ENCODE peak calls at places on chromosomes 2 and 18, in eight cellular contexts. One of them, this sample, is unnamed.

GRCh38 chr18:6948238-6948637 is 169.4 kb downstream of the LAMA1 start:
- DNase-seq in Daoy: no peak
- DNase-seq in MV-4-11: no peak
- DNase-seq in KBM-7: no peak
- DNase-seq in activated naive CD8-positive, alpha-beta T cell treated with anti-CD3 and anti-CD28 coated beads, Interleukin-2, amount 50 U/mL, for 24 hours: no peak
- DNase-seq in cardiac fibroblast: no peak
- DNase-seq in COR-L47: no peak
- DNase-seq in T-helper 9 cell: no peak
- DNase-seq in this sample: no peak

GRCh38 chr2:98773169-98773568 is 42.2 kb upstream of the MGAT4A start:
- DNase-seq in Daoy: no peak
- DNase-seq in MV-4-11: no peak
- DNase-seq in KBM-7: no peak
- DNase-seq in activated naive CD8-positive, alpha-beta T cell treated with anti-CD3 and anti-CD28 coated beads, Interleukin-2, amount 50 U/mL, for 24 hours: no peak
- DNase-seq in cardiac fibroblast: no peak
- DNase-seq in COR-L47: no peak
- DNase-seq in T-helper 9 cell: no peak
- DNase-seq in this sample: no peak

GRCh38 chr18:48339692-48340091 is 69.5 kb downstream of the ZBTB7C start:
- DNase-seq in Daoy: no peak
- DNase-seq in MV-4-11: no peak
- DNase-seq in KBM-7: no peak
- DNase-seq in activated naive CD8-positive, alpha-beta T cell treated with anti-CD3 and anti-CD28 coated beads, Interleukin-2, amount 50 U/mL, for 24 hours: no peak
- DNase-seq in cardiac fibroblast: no peak
- DNase-seq in COR-L47: no peak
- DNase-seq in T-helper 9 cell: no peak
- DNase-seq in this sample: no peak

GRCh38 chr2:224432003-224432574 is 30.2 kb upstream of the FAM124B start:
- DNase-seq in Daoy: no peak
- DNase-seq in MV-4-11: no peak
- DNase-seq in KBM-7: no peak
- DNase-seq in activated naive CD8-positive, alpha-beta T cell treated with anti-CD3 and anti-CD28 coated beads, Interleukin-2, amount 50 U/mL, for 24 hours: no peak
- DNase-seq in cardiac fibroblast: no peak
- DNase-seq in COR-L47: no peak
- DNase-seq in T-helper 9 cell: no peak
- DNase-seq in this sample: no peak

GRCh38 chr2:223180463-223180862 is 128.5 kb downstream of the KCNE4 start:
- DNase-seq in Daoy: no peak
- DNase-seq in MV-4-11: no peak
- DNase-seq in KBM-7: no peak
- DNase-seq in activated naive CD8-positive, alpha-beta T cell treated with anti-CD3 and anti-CD28 coated beads, Interleukin-2, amount 50 U/mL, for 24 hours: no peak
- DNase-seq in cardiac fibroblast: no peak
- DNase-seq in COR-L47: no peak
- DNase-seq in T-helper 9 cell: no peak
- DNase-seq in this sample: no peak

GRCh38 chr2:75640621-75641121 is 5.9 kb upstream of the MRPL19 start:
- DNase-seq in Daoy: peak; percentile 80
- DNase-seq in MV-4-11: peak; percentile 24
- DNase-seq in KBM-7: peak; percentile 64
- DNase-seq in activated naive CD8-positive, alpha-beta T cell treated with anti-CD3 and anti-CD28 coated beads, Interleukin-2, amount 50 U/mL, for 24 hours: peak; percentile 60
- DNase-seq in cardiac fibroblast: peak; percentile 82
- DNase-seq in COR-L47: peak; percentile 31
- DNase-seq in T-helper 9 cell: peak; percentile 27
- DNase-seq in this sample: peak; percentile 38

GRCh38 chr2:189581354-189582139 is 961 bp upstream of the SLC40A1 start:
- DNase-seq in Daoy: peak; percentile 7
- DNase-seq in MV-4-11: no peak
- DNase-seq in KBM-7: no peak
- DNase-seq in activated naive CD8-positive, alpha-beta T cell treated with anti-CD3 and anti-CD28 coated beads, Interleukin-2, amount 50 U/mL, for 24 hours: peak; percentile 3
- DNase-seq in cardiac fibroblast: no peak
- DNase-seq in COR-L47: no peak
- DNase-seq in T-helper 9 cell: peak; percentile 2
- DNase-seq in this sample: no peak

GRCh38 chr2:188789951-188790350 is 184.2 kb upstream of the COL3A1 start:
- DNase-seq in Daoy: no peak
- DNase-seq in MV-4-11: no peak
- DNase-seq in KBM-7: no peak
- DNase-seq in activated naive CD8-positive, alpha-beta T cell treated with anti-CD3 and anti-CD28 coated beads, Interleukin-2, amount 50 U/mL, for 24 hours: no peak
- DNase-seq in cardiac fibroblast: no peak
- DNase-seq in COR-L47: no peak
- DNase-seq in T-helper 9 cell: no peak
- DNase-seq in this sample: no peak

GRCh38 chr2:189204322-189204941 is 24.9 kb upstream of the COL5A2 start:
- DNase-seq in Daoy: peak; percentile 27
- DNase-seq in MV-4-11: no peak
- DNase-seq in KBM-7: no peak
- DNase-seq in activated naive CD8-positive, alpha-beta T cell treated with anti-CD3 and anti-CD28 coated beads, Interleukin-2, amount 50 U/mL, for 24 hours: no peak
- DNase-seq in cardiac fibroblast: peak; percentile 43
- DNase-seq in COR-L47: no peak
- DNase-seq in T-helper 9 cell: no peak
- DNase-seq in this sample: no peak

GRCh38 chr2:31411771-31412170 is 2.8 kb downstream of the XDH start:
- DNase-seq in Daoy: no peak
- DNase-seq in MV-4-11: no peak
- DNase-seq in KBM-7: no peak
- DNase-seq in activated naive CD8-positive, alpha-beta T cell treated with anti-CD3 and anti-CD28 coated beads, Interleukin-2, amount 50 U/mL, for 24 hours: no peak
- DNase-seq in cardiac fibroblast: no peak
- DNase-seq in COR-L47: no peak
- DNase-seq in T-helper 9 cell: no peak
- DNase-seq in this sample: no peak

GRCh38 chr2:171957061-171957460 is 34.8 kb downstream of the HAT1 start:
- DNase-seq in Daoy: no peak
- DNase-seq in MV-4-11: peak; percentile 70
- DNase-seq in KBM-7: peak; percentile 67
- DNase-seq in activated naive CD8-positive, alpha-beta T cell treated with anti-CD3 and anti-CD28 coated beads, Interleukin-2, amount 50 U/mL, for 24 hours: no peak
- DNase-seq in cardiac fibroblast: no peak
- DNase-seq in COR-L47: peak; percentile 50
- DNase-seq in T-helper 9 cell: no peak
- DNase-seq in this sample: no peak

GRCh38 chr2:41167014-41167413 is 715.1 kb upstream of the SLC8A1 start:
- DNase-seq in Daoy: no peak
- DNase-seq in MV-4-11: no peak
- DNase-seq in KBM-7: no peak
- DNase-seq in activated naive CD8-positive, alpha-beta T cell treated with anti-CD3 and anti-CD28 coated beads, Interleukin-2, amount 50 U/mL, for 24 hours: no peak
- DNase-seq in cardiac fibroblast: no peak
- DNase-seq in COR-L47: no peak
- DNase-seq in T-helper 9 cell: no peak
- DNase-seq in this sample: no peak

GRCh38 chr2:19176977-19177376 is 181.4 kb downstream of the OSR1 start:
- DNase-seq in Daoy: peak; percentile 11
- DNase-seq in MV-4-11: no peak
- DNase-seq in KBM-7: no peak
- DNase-seq in activated naive CD8-positive, alpha-beta T cell treated with anti-CD3 and anti-CD28 coated beads, Interleukin-2, amount 50 U/mL, for 24 hours: no peak
- DNase-seq in cardiac fibroblast: peak; percentile 37
- DNase-seq in COR-L47: no peak
- DNase-seq in T-helper 9 cell: no peak
- DNase-seq in this sample: no peak

GRCh38 chr2:128986867-128987268 is 668.2 kb upstream of the HS6ST1 start:
- DNase-seq in Daoy: no peak
- DNase-seq in MV-4-11: no peak
- DNase-seq in KBM-7: no peak
- DNase-seq in activated naive CD8-positive, alpha-beta T cell treated with anti-CD3 and anti-CD28 coated beads, Interleukin-2, amount 50 U/mL, for 24 hours: no peak
- DNase-seq in cardiac fibroblast: no peak
- DNase-seq in COR-L47: no peak
- DNase-seq in T-helper 9 cell: no peak
- DNase-seq in this sample: peak; percentile 1

GRCh38 chr2:85601771-85602475 is 575 bp downstream of the TMEM150A start:
- DNase-seq in Daoy: peak; percentile 39
- DNase-seq in MV-4-11: no peak
- DNase-seq in KBM-7: no peak
- DNase-seq in activated naive CD8-positive, alpha-beta T cell treated with anti-CD3 and anti-CD28 coated beads, Interleukin-2, amount 50 U/mL, for 24 hours: no peak
- DNase-seq in cardiac fibroblast: peak; percentile 69
- DNase-seq in COR-L47: no peak
- DNase-seq in T-helper 9 cell: no peak
- DNase-seq in this sample: no peak

GRCh38 chr2:240347373-240347940 is 88.0 kb upstream of the GPC1 start:
- DNase-seq in Daoy: no peak
- DNase-seq in MV-4-11: no peak
- DNase-seq in KBM-7: no peak
- DNase-seq in activated naive CD8-positive, alpha-beta T cell treated with anti-CD3 and anti-CD28 coated beads, Interleukin-2, amount 50 U/mL, for 24 hours: no peak
- DNase-seq in cardiac fibroblast: no peak
- DNase-seq in COR-L47: no peak
- DNase-seq in T-helper 9 cell: no peak
- DNase-seq in this sample: no peak

GRCh38 chr2:36717556-36718266 is 21.2 kb downstream of the VIT start:
- DNase-seq in Daoy: no peak
- DNase-seq in MV-4-11: no peak
- DNase-seq in KBM-7: no peak
- DNase-seq in activated naive CD8-positive, alpha-beta T cell treated with anti-CD3 and anti-CD28 coated beads, Interleukin-2, amount 50 U/mL, for 24 hours: no peak
- DNase-seq in cardiac fibroblast: no peak
- DNase-seq in COR-L47: no peak
- DNase-seq in T-helper 9 cell: no peak
- DNase-seq in this sample: no peak

GRCh38 chr2:31197669-31198068 is 19.6 kb downstream of the CAPN14 start:
- DNase-seq in Daoy: no peak
- DNase-seq in MV-4-11: no peak
- DNase-seq in KBM-7: no peak
- DNase-seq in activated naive CD8-positive, alpha-beta T cell treated with anti-CD3 and anti-CD28 coated beads, Interleukin-2, amount 50 U/mL, for 24 hours: no peak
- DNase-seq in cardiac fibroblast: no peak
- DNase-seq in COR-L47: no peak
- DNase-seq in T-helper 9 cell: no peak
- DNase-seq in this sample: no peak

GRCh38 chr2:169464508-169465386 is 14.5 kb upstream of the BBS5 start:
- DNase-seq in Daoy: no peak
- DNase-seq in MV-4-11: peak; percentile 15
- DNase-seq in KBM-7: peak; percentile 63
- DNase-seq in activated naive CD8-positive, alpha-beta T cell treated with anti-CD3 and anti-CD28 coated beads, Interleukin-2, amount 50 U/mL, for 24 hours: no peak
- DNase-seq in cardiac fibroblast: no peak
- DNase-seq in COR-L47: no peak
- DNase-seq in T-helper 9 cell: no peak
- DNase-seq in this sample: no peak

GRCh38 chr2:29250977-29251376 is 135.8 kb downstream of the CLIP4 start:
- DNase-seq in Daoy: no peak
- DNase-seq in MV-4-11: no peak
- DNase-seq in KBM-7: no peak
- DNase-seq in activated naive CD8-positive, alpha-beta T cell treated with anti-CD3 and anti-CD28 coated beads, Interleukin-2, amount 50 U/mL, for 24 hours: no peak
- DNase-seq in cardiac fibroblast: no peak
- DNase-seq in COR-L47: no peak
- DNase-seq in T-helper 9 cell: no peak
- DNase-seq in this sample: no peak

GRCh38 chr18:56639094-56639361 is 636 bp upstream of the TXNL1 start:
- DNase-seq in Daoy: no peak
- DNase-seq in MV-4-11: no peak
- DNase-seq in KBM-7: no peak
- DNase-seq in activated naive CD8-positive, alpha-beta T cell treated with anti-CD3 and anti-CD28 coated beads, Interleukin-2, amount 50 U/mL, for 24 hours: no peak
- DNase-seq in cardiac fibroblast: no peak
- DNase-seq in COR-L47: peak; percentile 37
- DNase-seq in T-helper 9 cell: no peak
- DNase-seq in this sample: no peak

GRCh38 chr18:2478662-2479061 is 92.6 kb downstream of the METTL4 start:
- DNase-seq in Daoy: no peak
- DNase-seq in MV-4-11: no peak
- DNase-seq in KBM-7: no peak
- DNase-seq in activated naive CD8-positive, alpha-beta T cell treated with anti-CD3 and anti-CD28 coated beads, Interleukin-2, amount 50 U/mL, for 24 hours: no peak
- DNase-seq in cardiac fibroblast: no peak
- DNase-seq in COR-L47: no peak
- DNase-seq in T-helper 9 cell: no peak
- DNase-seq in this sample: no peak

GRCh38 chr2:238169708-238170251 is 11.0 kb downstream of the ERFE start:
- DNase-seq in Daoy: peak; percentile 84
- DNase-seq in MV-4-11: peak; percentile 54
- DNase-seq in KBM-7: no peak
- DNase-seq in activated naive CD8-positive, alpha-beta T cell treated with anti-CD3 and anti-CD28 coated beads, Interleukin-2, amount 50 U/mL, for 24 hours: no peak
- DNase-seq in cardiac fibroblast: peak; percentile 97
- DNase-seq in COR-L47: no peak
- DNase-seq in T-helper 9 cell: no peak
- DNase-seq in this sample: no peak

GRCh38 chr2:18795881-18796280 is 206.5 kb upstream of the NT5C1B start:
- DNase-seq in Daoy: no peak
- DNase-seq in MV-4-11: no peak
- DNase-seq in KBM-7: no peak
- DNase-seq in activated naive CD8-positive, alpha-beta T cell treated with anti-CD3 and anti-CD28 coated beads, Interleukin-2, amount 50 U/mL, for 24 hours: no peak
- DNase-seq in cardiac fibroblast: peak; percentile 49
- DNase-seq in COR-L47: no peak
- DNase-seq in T-helper 9 cell: no peak
- DNase-seq in this sample: no peak

GRCh38 chr18:12703714-12704113 is 872 bp downstream of the PSMG2 start:
- DNase-seq in Daoy: peak; percentile 2
- DNase-seq in MV-4-11: no peak
- DNase-seq in KBM-7: peak; percentile 38
- DNase-seq in activated naive CD8-positive, alpha-beta T cell treated with anti-CD3 and anti-CD28 coated beads, Interleukin-2, amount 50 U/mL, for 24 hours: peak; percentile 16
- DNase-seq in cardiac fibroblast: peak; percentile 16
- DNase-seq in COR-L47: peak; percentile 18
- DNase-seq in T-helper 9 cell: no peak
- DNase-seq in this sample: no peak

GRCh38 chr2:218860950-218861381 is 1.4 kb downstream of the WNT6 start:
- DNase-seq in Daoy: peak; percentile 91
- DNase-seq in MV-4-11: peak; percentile 43
- DNase-seq in KBM-7: peak; percentile 76
- DNase-seq in activated naive CD8-positive, alpha-beta T cell treated with anti-CD3 and anti-CD28 coated beads, Interleukin-2, amount 50 U/mL, for 24 hours: no peak
- DNase-seq in cardiac fibroblast: peak; percentile 70
- DNase-seq in COR-L47: peak; percentile 85
- DNase-seq in T-helper 9 cell: no peak
- DNase-seq in this sample: no peak

GRCh38 chr2:100834221-100834620 is 14.3 kb downstream of the NPAS2 start:
- DNase-seq in Daoy: no peak
- DNase-seq in MV-4-11: no peak
- DNase-seq in KBM-7: no peak
- DNase-seq in activated naive CD8-positive, alpha-beta T cell treated with anti-CD3 and anti-CD28 coated beads, Interleukin-2, amount 50 U/mL, for 24 hours: no peak
- DNase-seq in cardiac fibroblast: no peak
- DNase-seq in COR-L47: no peak
- DNase-seq in T-helper 9 cell: no peak
- DNase-seq in this sample: no peak

GRCh38 chr2:219165058-219165930 is 4.5 kb downstream of the SLC23A3 start:
- DNase-seq in Daoy: no peak
- DNase-seq in MV-4-11: no peak
- DNase-seq in KBM-7: no peak
- DNase-seq in activated naive CD8-positive, alpha-beta T cell treated with anti-CD3 and anti-CD28 coated beads, Interleukin-2, amount 50 U/mL, for 24 hours: no peak
- DNase-seq in cardiac fibroblast: no peak
- DNase-seq in COR-L47: no peak
- DNase-seq in T-helper 9 cell: no peak
- DNase-seq in this sample: no peak

GRCh38 chr2:141641462-141641861 is 489.4 kb downstream of the LRP1B start:
- DNase-seq in Daoy: no peak
- DNase-seq in MV-4-11: no peak
- DNase-seq in KBM-7: no peak
- DNase-seq in activated naive CD8-positive, alpha-beta T cell treated with anti-CD3 and anti-CD28 coated beads, Interleukin-2, amount 50 U/mL, for 24 hours: no peak
- DNase-seq in cardiac fibroblast: peak; percentile 0
- DNase-seq in COR-L47: no peak
- DNase-seq in T-helper 9 cell: no peak
- DNase-seq in this sample: no peak

GRCh38 chr2:100902833-100903405 is 83.0 kb downstream of the NPAS2 start:
- DNase-seq in Daoy: peak; percentile 93
- DNase-seq in MV-4-11: no peak
- DNase-seq in KBM-7: no peak
- DNase-seq in activated naive CD8-positive, alpha-beta T cell treated with anti-CD3 and anti-CD28 coated beads, Interleukin-2, amount 50 U/mL, for 24 hours: no peak
- DNase-seq in cardiac fibroblast: peak; percentile 78
- DNase-seq in COR-L47: no peak
- DNase-seq in T-helper 9 cell: no peak
- DNase-seq in this sample: no peak

GRCh38 chr18:58005885-58006523 is 38.0 kb upstream of the NEDD4L start:
- DNase-seq in Daoy: peak; percentile 26
- DNase-seq in MV-4-11: no peak
- DNase-seq in KBM-7: no peak
- DNase-seq in activated naive CD8-positive, alpha-beta T cell treated with anti-CD3 and anti-CD28 coated beads, Interleukin-2, amount 50 U/mL, for 24 hours: no peak
- DNase-seq in cardiac fibroblast: peak; percentile 15
- DNase-seq in COR-L47: no peak
- DNase-seq in T-helper 9 cell: no peak
- DNase-seq in this sample: no peak

GRCh38 chr2:155190342-155190741 is 491.8 kb downstream of the KCNJ3 start:
- DNase-seq in Daoy: no peak
- DNase-seq in MV-4-11: no peak
- DNase-seq in KBM-7: no peak
- DNase-seq in activated naive CD8-positive, alpha-beta T cell treated with anti-CD3 and anti-CD28 coated beads, Interleukin-2, amount 50 U/mL, for 24 hours: no peak
- DNase-seq in cardiac fibroblast: no peak
- DNase-seq in COR-L47: peak; percentile 3
- DNase-seq in T-helper 9 cell: no peak
- DNase-seq in this sample: no peak

GRCh38 chr2:226981731-226982373 is 146.0 kb downstream of the RHBDD1 start:
- DNase-seq in Daoy: no peak
- DNase-seq in MV-4-11: no peak
- DNase-seq in KBM-7: no peak
- DNase-seq in activated naive CD8-positive, alpha-beta T cell treated with anti-CD3 and anti-CD28 coated beads, Interleukin-2, amount 50 U/mL, for 24 hours: no peak
- DNase-seq in cardiac fibroblast: peak; percentile 8
- DNase-seq in COR-L47: no peak
- DNase-seq in T-helper 9 cell: no peak
- DNase-seq in this sample: no peak

GRCh38 chr2:209663149-209663548 is 108.5 kb upstream of the UNC80 start:
- DNase-seq in Daoy: peak; percentile 46
- DNase-seq in MV-4-11: no peak
- DNase-seq in KBM-7: no peak
- DNase-seq in activated naive CD8-positive, alpha-beta T cell treated with anti-CD3 and anti-CD28 coated beads, Interleukin-2, amount 50 U/mL, for 24 hours: no peak
- DNase-seq in cardiac fibroblast: peak; percentile 21
- DNase-seq in COR-L47: peak; percentile 13
- DNase-seq in T-helper 9 cell: no peak
- DNase-seq in this sample: no peak